ENCODE peak calls at places on chromosome 15, in seven cellular contexts. N, J, L, D, U, W and C are unnamed samples.

GRCh38 chr15:66222273-66223198 is 31.0 kb downstream of the MEGF11 start:
- DNase-seq in N (no peak), J (no peak), L (no peak), D (no peak), U (no peak), W (no peak), C (peak; percentile 64)

GRCh38 chr15:44726568-44727461 is 9.5 kb upstream of the TRIM69 start:
- DNase-seq in N (no peak), J (peak; percentile 84), L (peak; percentile 63), D (peak; percentile 54), U (peak; percentile 78), W (peak; percentile 81), C (no peak)

GRCh38 chr15:36911322-36911944 is 188.9 kb downstream of the MEIS2 start:
- DNase-seq in N (no peak), J (no peak), L (no peak), D (peak; percentile 18), U (no peak), W (no peak), C (no peak)

GRCh38 chr15:93837450-93837849 is 393.9 kb upstream of the MCTP2 start:
- DNase-seq in N (no peak), J (no peak), L (no peak), D (peak; percentile 39), U (no peak), W (no peak), C (no peak)

GRCh38 chr15:50865515-50866370 is 42.7 kb upstream of the AP4E1 start:
- DNase-seq in N (no peak), J (no peak), L (no peak), D (no peak), U (no peak), W (no peak), C (peak; percentile 97)

GRCh38 chr15:76360416-76360815 is 23.8 kb downstream of the ISL2 start:
- DNase-seq in N (no peak), J (no peak), L (no peak), D (no peak), U (no peak), W (no peak), C (no peak)

GRCh38 chr15:87345955-87346354 is 910.6 kb downstream of the NTRK3 start:
- DNase-seq in N (no peak), J (no peak), L (no peak), D (no peak), U (no peak), W (no peak), C (no peak)

GRCh38 chr15:55694652-55695150 is 48.3 kb downstream of the PRTG start:
- DNase-seq in N (no peak), J (no peak), L (no peak), D (peak; percentile 67), U (peak; percentile 42), W (no peak), C (peak; percentile 45)

GRCh38 chr15:88970232-88970631 is 57.1 kb upstream of the MFGE8 start:
- DNase-seq in N (no peak), J (no peak), L (no peak), D (no peak), U (no peak), W (no peak), C (no peak)

GRCh38 chr15:64690578-64691296 is 84.7 kb downstream of the RBPMS2 start:
- DNase-seq in N (no peak), J (no peak), L (peak; percentile 31), D (no peak), U (no peak), W (no peak), C (no peak)

GRCh38 chr15:52208306-52208946 is 17.2 kb upstream of the GNB5 start:
- DNase-seq in N (peak; percentile 17), J (peak; percentile 77), L (peak; percentile 70), D (peak; percentile 87), U (peak; percentile 63), W (peak; percentile 66), C (peak; percentile 84)

GRCh38 chr15:98286831-98287230 is 326.3 kb downstream of the ARRDC4 start:
- DNase-seq in N (no peak), J (no peak), L (no peak), D (no peak), U (no peak), W (no peak), C (no peak)

GRCh38 chr15:90552162-90552928 is 22.6 kb downstream of the CRTC3 start:
- DNase-seq in N (peak; percentile 37), J (no peak), L (no peak), D (no peak), U (no peak), W (no peak), C (no peak)

GRCh38 chr15:29677450-29677849 is 144.8 kb downstream of the TJP1 start:
- DNase-seq in N (no peak), J (no peak), L (no peak), D (no peak), U (no peak), W (no peak), C (no peak)

GRCh38 chr15:65833501-65834220 is 35.6 kb upstream of the RAB11A start:
- DNase-seq in N (peak; percentile 30), J (peak; percentile 37), L (no peak), D (no peak), U (peak; percentile 51), W (no peak), C (no peak)

GRCh38 chr15:43872416-43873020 is 45.7 kb downstream of the WDR76 start:
- DNase-seq in N (no peak), J (no peak), L (peak; percentile 61), D (peak; percentile 92), U (peak; percentile 25), W (no peak), C (peak; percentile 71)

GRCh38 chr15:93051236-93052089 is 37.5 kb downstream of the RGMA start:
- DNase-seq in N (no peak), J (no peak), L (no peak), D (no peak), U (no peak), W (no peak), C (no peak)

GRCh38 chr15:72339777-72340177 is 19.8 kb upstream of the CELF6 start:
- DNase-seq in N (no peak), J (no peak), L (no peak), D (no peak), U (no peak), W (no peak), C (no peak)

GRCh38 chr15:75992897-75993296 is 19.3 kb downstream of the NRG4 start:
- DNase-seq in N (no peak), J (no peak), L (no peak), D (no peak), U (no peak), W (no peak), C (no peak)

GRCh38 chr15:71940004-71940588 is 129.7 kb downstream of the NR2E3 start:
- DNase-seq in N (no peak), J (no peak), L (no peak), D (no peak), U (no peak), W (no peak), C (peak; percentile 54)

GRCh38 chr15:65212097-65212496 is 824 bp upstream of the CILP start:
- DNase-seq in N (no peak), J (peak; percentile 44), L (peak; percentile 94), D (peak; percentile 80), U (no peak), W (peak; percentile 22), C (peak; percentile 78)

GRCh38 chr15:94968133-94968532 is 736.8 kb downstream of the MCTP2 start:
- DNase-seq in N (no peak), J (no peak), L (no peak), D (no peak), U (no peak), W (no peak), C (no peak)

GRCh38 chr15:84908564-84908963 is 24.1 kb downstream of the SLC28A1 start:
- DNase-seq in N (no peak), J (no peak), L (no peak), D (no peak), U (no peak), W (no peak), C (no peak)

GRCh38 chr15:36024066-36024465 is 478.1 kb upstream of the DPH6 start:
- DNase-seq in N (no peak), J (no peak), L (no peak), D (no peak), U (no peak), W (no peak), C (peak; percentile 31)

GRCh38 chr15:52006702-52007340 is 12.2 kb upstream of the MAPK6 start:
- DNase-seq in N (no peak), J (no peak), L (no peak), D (no peak), U (no peak), W (no peak), C (no peak)

GRCh38 chr15:80682201-80682600 is 12.9 kb upstream of the ABHD17C start:
- DNase-seq in N (no peak), J (no peak), L (no peak), D (no peak), U (peak; percentile 52), W (no peak), C (no peak)
- H3K4me1 ChIP-seq in N (no peaks in the 10 kb centered on the region), J (no peaks in the 10 kb centered on the region), L (no peaks in the 10 kb centered on the region), D (no peaks in the 10 kb centered on the region), U (no peaks in the 10 kb centered on the region), W (peaks cover 32% of the 10 kb centered on the region), C (peaks cover 6% of the 10 kb centered on the region)

DNA sequence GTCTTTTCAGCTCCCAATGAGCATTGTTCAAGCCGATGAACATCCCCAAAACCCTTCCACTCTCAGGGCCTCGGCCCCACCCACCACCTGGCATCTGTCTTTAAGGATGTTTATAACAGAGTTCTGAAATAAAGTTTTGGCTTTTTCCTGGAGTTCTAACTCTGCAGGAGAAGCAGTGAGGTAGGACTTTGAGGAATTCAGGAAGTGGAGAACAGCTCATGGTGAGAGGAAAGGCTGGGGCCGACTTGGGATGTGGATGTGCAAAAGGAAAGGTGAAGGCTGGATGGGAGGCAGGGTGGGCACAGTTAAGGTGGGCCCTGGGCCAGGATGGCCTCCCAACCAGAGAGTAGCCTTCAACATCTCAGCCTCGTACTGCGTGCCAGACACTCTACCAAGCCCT is 28.3 kb downstream of the LIPC start:
- DNase-seq in N (no peak), J (no peak), L (no peak), D (no peak), U (no peak), W (no peak), C (no peak)
- H3K4me1 ChIP-seq in N (peaks cover 23% of the 10 kb centered on the region), J (peaks cover 44% of the 10 kb centered on the region), L (peaks cover 10% of the 10 kb centered on the region), D (no peaks in the 10 kb centered on the region), U (peaks cover 7% of the 10 kb centered on the region), W (peaks cover 20% of the 10 kb centered on the region), C (no peaks in the 10 kb centered on the region)

DNA sequence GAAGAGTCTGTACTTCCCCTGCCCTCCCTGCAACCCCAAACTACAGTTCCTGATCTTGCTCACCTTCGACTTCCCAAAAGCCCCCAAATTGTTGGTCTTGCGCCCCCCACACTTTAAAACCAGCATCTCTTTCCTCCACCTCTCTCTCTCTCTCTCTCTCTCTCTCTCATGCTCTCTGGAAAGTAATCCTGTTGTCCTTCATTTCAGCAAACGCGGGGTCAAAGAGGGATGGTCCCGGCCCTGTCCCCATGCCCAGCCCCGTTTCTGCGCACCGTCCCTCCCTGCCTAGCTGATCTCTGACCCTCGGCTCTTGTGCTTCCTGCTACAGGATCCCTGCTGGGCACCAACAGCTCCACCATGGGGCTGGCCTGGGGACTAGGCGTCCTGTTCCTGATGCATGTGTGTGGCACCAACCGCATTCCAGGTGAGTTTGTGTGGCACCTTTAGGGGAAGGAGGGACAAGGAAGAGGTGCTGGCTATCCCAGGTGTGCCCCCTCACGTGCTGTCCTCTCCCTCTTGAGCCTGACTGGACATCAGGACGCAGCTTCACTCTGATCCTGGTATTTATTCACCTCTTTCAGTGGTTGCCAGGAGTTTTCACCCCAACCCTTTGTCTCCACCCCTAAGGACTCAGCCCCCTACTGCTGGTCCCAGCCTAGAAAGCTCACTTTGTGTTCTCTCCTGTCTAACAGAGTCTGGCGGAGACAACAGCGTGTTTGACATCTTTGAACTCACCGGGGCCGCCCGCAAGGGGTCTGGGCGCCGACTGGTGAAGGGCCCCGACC is 814 bp downstream of the THBS1 start:
- DNase-seq in N (no peak), J (no peak), L (no peak), D (peak; percentile 73), U (peak; percentile 87), W (no peak), C (peak; percentile 42)
- H3K4me1 ChIP-seq in N (peaks cover 7% of the 10 kb centered on the region), J (peaks cover 10% of the 10 kb centered on the region), L (peaks cover 12% of the 10 kb centered on the region), D (peaks cover 19% of the 10 kb centered on the region), U (no peaks in the 10 kb centered on the region), W (peaks cover 41% of the 10 kb centered on the region), C (peaks cover 4% of the 10 kb centered on the region)

GRCh38 chr15:79050341-79050740 is 40.2 kb downstream of the RASGRF1 start:
- DNase-seq in N (no peak), J (no peak), L (no peak), D (no peak), U (no peak), W (no peak), C (no peak)
- H3K4me1 ChIP-seq in N (no peaks in the 10 kb centered on the region), J (no peaks in the 10 kb centered on the region), L (no peaks in the 10 kb centered on the region), D (no peaks in the 10 kb centered on the region), U (no peaks in the 10 kb centered on the region), W (no peaks in the 10 kb centered on the region), C (no peaks in the 10 kb centered on the region)